ENCODE peak calls at places on chromosome 21, in nine cellular contexts. B, M, S, W, C, N, P, I and O are unnamed samples.

GRCh38 chr21:31781737-31782136 is 49.8 kb upstream of the SCAF4 start:
- DNase-seq in B (peak), M (peak), S (no peak), W (no peak), C (peak), N (peak), P (peak), I (no peak), O (peak)

GRCh38 chr21:35565204-35565611 is 495.1 kb downstream of the SETD4 start:
- DNase-seq in B (peak), M (no peak), S (no peak), W (no peak), C (peak), N (no peak), P (peak), I (no peak), O (peak)

GRCh38 chr21:19950347-19950746 is 1047.9 kb upstream of the NCAM2 start:
- DNase-seq in B (no peak), M (no peak), S (no peak), W (no peak), C (no peak), N (no peak), P (no peak), I (no peak), O (no peak)

GRCh38 chr21:41477641-41478318 is 30.2 kb downstream of the TMPRSS2 start:
- DNase-seq in B (no peak), M (no peak), S (no peak), W (no peak), C (no peak), N (no peak), P (peak), I (no peak), O (no peak)

GRCh38 chr21:45306832-45307571 is 19.3 kb upstream of the POFUT2 start:
- DNase-seq in B (peak), M (no peak), S (no peak), W (no peak), C (no peak), N (no peak), P (peak), I (no peak), O (no peak)

GRCh38 chr21:26513212-26513611 is 59.9 kb downstream of the CYYR1 start:
- DNase-seq in B (peak), M (no peak), S (no peak), W (no peak), C (no peak), N (peak), P (no peak), I (no peak), O (no peak)

GRCh38 chr21:29175408-29176147 is 45.1 kb downstream of the MAP3K7CL start:
- DNase-seq in B (peak), M (no peak), S (no peak), W (no peak), C (no peak), N (peak), P (peak), I (no peak), O (peak)

GRCh38 chr21:15065381-15066230 is 806 bp upstream of the NRIP1 start:
- DNase-seq in B (peak), M (no peak), S (peak), W (peak), C (peak), N (peak), P (peak), I (no peak), O (peak)

GRCh38 chr21:41846033-41846317 is 33.2 kb downstream of the PRDM15 start:
- DNase-seq in B (no peak), M (no peak), S (no peak), W (no peak), C (no peak), N (no peak), P (no peak), I (no peak), O (no peak)

GRCh38 chr21:41957991-41958766 is 4.4 kb upstream of the C2CD2 start:
- DNase-seq in B (peak), M (peak), S (no peak), W (no peak), C (peak), N (peak), P (peak), I (no peak), O (peak)

GRCh38 chr21:18801468-18801867 is 397.9 kb upstream of the TMPRSS15 start:
- DNase-seq in B (no peak), M (no peak), S (no peak), W (no peak), C (no peak), N (no peak), P (no peak), I (peak), O (no peak)

GRCh38 chr21:35924714-35925301 is 135.5 kb downstream of the SETD4 start:
- DNase-seq in B (peak), M (no peak), S (no peak), W (no peak), C (peak), N (no peak), P (no peak), I (no peak), O (no peak)

GRCh38 chr21:27475363-27475955 is 508.6 kb upstream of the ADAMTS5 start:
- DNase-seq in B (peak), M (no peak), S (no peak), W (no peak), C (peak), N (no peak), P (no peak), I (peak), O (no peak)

GRCh38 chr21:32378956-32379355 is 13.9 kb downstream of the URB1 start:
- DNase-seq in B (no peak), M (no peak), S (no peak), W (no peak), C (no peak), N (no peak), P (no peak), I (no peak), O (no peak)

GRCh38 chr21:41663805-41664788 is 102.8 kb downstream of the RIPK4 start:
- DNase-seq in B (peak), M (no peak), S (no peak), W (no peak), C (peak), N (no peak), P (peak), I (no peak), O (no peak)

GRCh38 chr21:18636897-18637296 is 233.3 kb upstream of the TMPRSS15 start:
- DNase-seq in B (no peak), M (no peak), S (no peak), W (no peak), C (no peak), N (no peak), P (no peak), I (no peak), O (no peak)

GRCh38 chr21:39644069-39644468 is 31.3 kb downstream of the B3GALT5 start:
- DNase-seq in B (no peak), M (no peak), S (no peak), W (no peak), C (no peak), N (no peak), P (no peak), I (no peak), O (no peak)

GRCh38 chr21:44051462-44051941 is 39.4 kb downstream of the TRAPPC10 start:
- DNase-seq in B (peak), M (no peak), S (no peak), W (no peak), C (no peak), N (no peak), P (peak), I (no peak), O (no peak)